ENCODE peak calls at places on chromosomes 7 and 10, in five cellular contexts. Q, A, I, G and E are unnamed samples.

GRCh38 chr7:134154581-134155130 is 27.5 kb downstream of the LRGUK start:
- DNase-seq in Q (peak), A (no peak), I (no peak), G (no peak), E (no peak)

GRCh38 chr7:73451780-73452398 is 18.3 kb downstream of the FZD9 start:
- DNase-seq in Q (peak), A (peak), I (peak), G (peak), E (no peak)

GRCh38 chr10:62818426-62819011 is 2.4 kb upstream of the EGR2 start:
- DNase-seq in Q (no peak), A (no peak), I (peak), G (no peak), E (peak)

GRCh38 chr10:111475720-111476119 is 398.9 kb downstream of the ADRA2A start:
- DNase-seq in Q (peak), A (no peak), I (no peak), G (no peak), E (no peak)

GRCh38 chr10:127679642-127680255 is 57.2 kb upstream of the FOXI2 start:
- DNase-seq in Q (no peak), A (no peak), I (no peak), G (no peak), E (no peak)

GRCh38 chr10:113094114-113094486 is 144.1 kb downstream of the TCF7L2 start:
- DNase-seq in Q (no peak), A (no peak), I (no peak), G (no peak), E (peak)

GRCh38 chr7:75905785-75906604 is 9.0 kb upstream of the POR start:
- DNase-seq in Q (peak), A (no peak), I (no peak), G (peak), E (peak)

GRCh38 chr10:66880292-66880691 is 45.5 kb upstream of the LRRTM3 start:
- DNase-seq in Q (no peak), A (no peak), I (no peak), G (no peak), E (no peak)

GRCh38 chr10:125049216-125049903 is 107.4 kb downstream of the ZRANB1 start:
- DNase-seq in Q (no peak), A (no peak), I (no peak), G (no peak), E (no peak)

GRCh38 chr10:107727762-107728317 is 563.3 kb upstream of the SORCS1 start:
- DNase-seq in Q (peak), A (peak), I (no peak), G (no peak), E (no peak)

GRCh38 chr10:88271736-88272135 is 311.4 kb downstream of the RNLS start:
- DNase-seq in Q (peak), A (no peak), I (no peak), G (no peak), E (peak)

GRCh38 chr10:87976101-87976743 is 112.8 kb downstream of the PTEN start:
- DNase-seq in Q (peak), A (no peak), I (no peak), G (no peak), E (no peak)

GRCh38 chr7:28083998-28084985 is 96.3 kb downstream of the JAZF1 start:
- DNase-seq in Q (no peak), A (no peak), I (no peak), G (no peak), E (no peak)

GRCh38 chr10:112307631-112308502 is 24.7 kb downstream of the TECTB start:
- DNase-seq in Q (peak), A (peak), I (peak), G (no peak), E (peak)

GRCh38 chr7:1641173-1641572 is 28.9 kb upstream of the ELFN1 start:
- DNase-seq in Q (no peak), A (no peak), I (no peak), G (no peak), E (no peak)

GRCh38 chr10:110323503-110323902 is 18.8 kb upstream of the SMNDC1 start:
- DNase-seq in Q (peak), A (no peak), I (no peak), G (peak), E (no peak)

GRCh38 chr7:5773661-5774086 is 7.8 kb downstream of the RNF216 start:
- DNase-seq in Q (peak), A (peak), I (no peak), G (peak), E (no peak)

GRCh38 chr10:1382711-1383110 is 326.5 kb downstream of the WDR37 start:
- DNase-seq in Q (no peak), A (no peak), I (no peak), G (no peak), E (no peak)

GRCh38 chr10:132836832-132837540 is 51.0 kb upstream of the NKX6-2 start:
- DNase-seq in Q (peak), A (peak), I (no peak), G (no peak), E (no peak)

GRCh38 chr7:150641854-150642253 is 9.7 kb upstream of the GIMAP6 start:
- DNase-seq in Q (no peak), A (no peak), I (no peak), G (no peak), E (no peak)

GRCh38 chr10:133459454-133460207 is 5.9 kb downstream of the SCART1 start:
- DNase-seq in Q (no peak), A (no peak), I (no peak), G (no peak), E (no peak)

GRCh38 chr7:131878777-131879176 is 322.3 kb upstream of the PODXL start:
- DNase-seq in Q (no peak), A (no peak), I (no peak), G (no peak), E (no peak)

GRCh38 chr10:16828114-16828568 is 10.9 kb upstream of the RSU1 start:
- DNase-seq in Q (peak), A (peak), I (peak), G (peak), E (peak)

GRCh38 chr7:29349362-29349761 is 154.8 kb downstream of the CHN2 start:
- DNase-seq in Q (no peak), A (no peak), I (no peak), G (no peak), E (no peak)

GRCh38 chr7:121605297-121605640 is 209.2 kb upstream of the FAM3C start:
- DNase-seq in Q (peak), A (no peak), I (no peak), G (peak), E (no peak)

GRCh38 chr7:155975490-155975889 is 163.2 kb upstream of the SHH start:
- DNase-seq in Q (no peak), A (no peak), I (no peak), G (no peak), E (no peak)

GRCh38 chr7:136526408-136527105 is 341.9 kb upstream of the CHRM2 start:
- DNase-seq in Q (no peak), A (no peak), I (no peak), G (no peak), E (no peak)

GRCh38 chr10:103969857-103970627 is 3.1 kb downstream of the SLK start:
- DNase-seq in Q (peak), A (no peak), I (no peak), G (no peak), E (no peak)

GRCh38 chr7:97117035-97117371 is 495 bp upstream of the SDHAF3 start:
- DNase-seq in Q (no peak), A (no peak), I (no peak), G (no peak), E (no peak)

GRCh38 chr7:142697270-142697669 is 52.0 kb upstream of the PRSS1 start:
- DNase-seq in Q (no peak), A (no peak), I (no peak), G (no peak), E (no peak)

GRCh38 chr10:14477408-14477710 is 146.6 kb upstream of the FRMD4A start:
- DNase-seq in Q (peak), A (no peak), I (no peak), G (no peak), E (no peak)

GRCh38 chr7:46932656-46933424 is 649.1 kb downstream of the TNS3 start:
- DNase-seq in Q (peak), A (peak), I (no peak), G (no peak), E (no peak)

GRCh38 chr7:121186746-121187145 is 142.1 kb upstream of the WNT16 start:
- DNase-seq in Q (no peak), A (no peak), I (no peak), G (no peak), E (no peak)

GRCh38 chr10:66291133-66291532 is 634.7 kb upstream of the LRRTM3 start:
- DNase-seq in Q (no peak), A (no peak), I (no peak), G (no peak), E (no peak)

GRCh38 chr10:64173826-64174225 is 652.6 kb downstream of the REEP3 start:
- DNase-seq in Q (no peak), A (no peak), I (no peak), G (no peak), E (no peak)

GRCh38 chr7:85602196-85602595 is 415.3 kb upstream of the SEMA3D start:
- DNase-seq in Q (peak), A (no peak), I (no peak), G (no peak), E (no peak)

GRCh38 chr10:131630772-131631258 is 270.0 kb upstream of the PPP2R2D start:
- DNase-seq in Q (no peak), A (no peak), I (no peak), G (no peak), E (no peak)

GRCh38 chr7:142420554-142421362 is 162.9 kb upstream of the PRSS58 start:
- DNase-seq in Q (peak), A (no peak), I (no peak), G (no peak), E (no peak)

GRCh38 chr7:7791523-7791922 is 73.1 kb upstream of the RPA3 start:
- DNase-seq in Q (no peak), A (no peak), I (no peak), G (no peak), E (no peak)

GRCh38 chr10:86938260-86938659 is 19.2 kb downstream of the MMRN2 start:
- DNase-seq in Q (no peak), A (no peak), I (no peak), G (no peak), E (no peak)